ENCODE peak calls at places on chromosomes 16 and 17, in five cellular contexts. K is ascending aorta, N is AG08395, D is HFFc6, W is GM20000. O is an unnamed sample.

GRCh38 chr17:79952265-79952877 is 83.3 kb downstream of the TBC1D16 start:
- DNase-seq in K (no peak), N (no peak), D (no peak), W (no peak), O (no peak)

GRCh38 chr17:58059141-58059540 is 24.1 kb upstream of the DYNLL2 start:
- DNase-seq in K (no peak), N (no peak), D (no peak), W (no peak), O (no peak)

GRCh38 chr16:30066882-30067583 is 1.5 kb downstream of the ALDOA start:
- DNase-seq in K (no peak), N (no peak), D (no peak), W (no peak), O (no peak)

GRCh38 chr17:60355663-60356594 is 36.0 kb downstream of the USP32 start:
- DNase-seq in K (no peak), N (no peak), D (no peak), W (no peak), O (no peak)

GRCh38 chr16:30934827-30935557 is 11.6 kb downstream of the FBXL19 start:
- DNase-seq in K (no peak), N (peak), D (peak), W (no peak), O (peak)

GRCh38 chr17:72502940-72503341 is 382.1 kb downstream of the SOX9 start:
- DNase-seq in K (no peak), N (peak), D (peak), W (no peak), O (peak)

GRCh38 chr17:46737331-46737730 is 81.2 kb downstream of the WNT3 start:
- DNase-seq in K (no peak), N (no peak), D (no peak), W (no peak), O (no peak)

GRCh38 chr17:794876-795275 is 12.7 kb downstream of the MRM3 start:
- DNase-seq in K (peak), N (peak), D (peak), W (peak), O (peak)

GRCh38 chr17:57106107-57106835 is 21.2 kb downstream of the AKAP1 start:
- DNase-seq in K (no peak), N (no peak), D (no peak), W (no peak), O (no peak)

GRCh38 chr16:81279375-81279774 is 35.4 kb upstream of the GAN start:
- DNase-seq in K (no peak), N (no peak), D (no peak), W (no peak), O (no peak)

GRCh38 chr17:66841328-66841727 is 6.4 kb downstream of the CACNG5 start:
- DNase-seq in K (no peak), N (no peak), D (no peak), W (no peak), O (no peak)

GRCh38 chr17:73639926-73640325 is 4.3 kb downstream of the SDK2 start:
- DNase-seq in K (no peak), N (no peak), D (no peak), W (no peak), O (no peak)

GRCh38 chr17:30950669-30951399 is 20.0 kb upstream of the RNF135 start:
- DNase-seq in K (peak), N (peak), D (peak), W (no peak), O (peak)

GRCh38 chr16:22216191-22216831 is 10.2 kb downstream of the EEF2K start:
- DNase-seq in K (no peak), N (no peak), D (no peak), W (no peak), O (peak)

GRCh38 chr17:70901870-70902269 is 732.5 kb downstream of the KCNJ2 start:
- DNase-seq in K (no peak), N (no peak), D (no peak), W (no peak), O (no peak)

GRCh38 chr17:49552070-49552751 is 23.5 kb upstream of the NXPH3 start:
- DNase-seq in K (peak), N (no peak), D (no peak), W (no peak), O (peak)

O was measured in RPMI7951.